ENCODE peak calls at places on chromosomes 13 and 19, in four cellular contexts. A, P, Z and T are unnamed samples.

GRCh38 chr19:34481861-34482379 is 362 bp downstream of the WTIP start:
- DNase-seq in P (peak), Z (no peak), A (no peak), T (no peak)

GRCh38 chr13:35712907-35713685 is 236.6 kb upstream of the MAB21L1 start:
- DNase-seq in A (no peak), P (no peak), Z (no peak), T (no peak)

GRCh38 chr13:102799544-102800144 is 725 bp downstream of the BIVM start:
- DNase-seq in Z (peak), A (no peak), P (peak), T (peak)

GRCh38 chr19:45766919-45767346 is 2.1 kb downstream of the SIX5 start:
- DNase-seq in A (no peak), P (no peak), Z (no peak), T (no peak)

GRCh38 chr13:103525530-103525929 is 459.3 kb upstream of the SLC10A2 start:
- DNase-seq in Z (no peak), A (no peak), P (no peak), T (no peak)

GRCh38 chr19:51687791-51688664 is 5.1 kb upstream of the SPACA6 start:
- DNase-seq in A (peak), P (peak), Z (no peak), T (no peak)

GRCh38 chr13:62360609-62361008 is 945.0 kb upstream of the PCDH20 start:
- DNase-seq in Z (no peak), A (no peak), P (no peak), T (no peak)

GRCh38 chr13:48656621-48657020 is 2.9 kb downstream of the CYSLTR2 start:
- DNase-seq in A (no peak), Z (no peak), P (no peak), T (no peak)

GRCh38 chr19:15240539-15240938 is 8.3 kb upstream of the EPHX3 start:
- DNase-seq in A (no peak), Z (no peak), P (no peak), T (no peak)

GRCh38 chr13:51646041-51646670 is 61.9 kb downstream of the WDFY2 start:
- DNase-seq in P (no peak), Z (no peak), A (no peak), T (no peak)

GRCh38 chr13:38090913-38091312 is 221.3 kb upstream of the TRPC4 start:
- DNase-seq in Z (no peak), P (no peak), A (no peak), T (no peak)

GRCh38 chr19:49591731-49592485 is 926 bp downstream of the PRR12 start:
- DNase-seq in A (peak), P (peak), Z (peak), T (no peak)

GRCh38 chr19:10219678-10220077 is 11.5 kb downstream of the S1PR2 start:
- DNase-seq in Z (peak), A (peak), P (no peak), T (no peak)

GRCh38 chr13:113907637-113908617 is 44.1 kb upstream of the GAS6 start:
- DNase-seq in P (no peak), A (peak), Z (peak), T (peak)

GRCh38 chr19:16649734-16650133 is 10.2 kb downstream of the SMIM7 start:
- DNase-seq in Z (no peak), P (no peak), A (no peak), T (no peak)